ENCODE peak calls at places on chromosomes 7 and 10, in five cellular contexts. Y is COR-L47, O is nephron progenitor cell, V is fibroblast of lung, T is NB4. C is an unnamed sample.

GRCh38 chr10:24518411-24518810 is 205.3 kb downstream of the ARHGAP21 start:
- DNase-seq in Y (no peak), O (no peak), V (peak), T (no peak), C (no peak)

GRCh38 chr7:148697256-148697841 is 1.4 kb upstream of the CUL1 start:
- DNase-seq in Y (no peak), O (no peak), V (peak), T (peak), C (peak)

GRCh38 chr7:109336531-109336930 is 766.9 kb downstream of the DNAJB9 start:
- DNase-seq in Y (no peak), O (no peak), V (no peak), T (no peak), C (no peak)

GRCh38 chr7:28481131-28481926 is 69.0 kb downstream of the CREB5 start:
- DNase-seq in Y (no peak), O (no peak), V (peak), T (no peak), C (no peak)

GRCh38 chr10:46541017-46541661 is 15.3 kb downstream of the GPRIN2 start:
- DNase-seq in Y (no peak), O (peak), V (peak), T (no peak), C (peak)

GRCh38 chr10:116888380-116889055 is 39.2 kb downstream of the ENO4 start:
- DNase-seq in Y (no peak), O (no peak), V (peak), T (no peak), C (peak)

GRCh38 chr10:80204801-80205477 is 398 bp downstream of the ANXA11 start:
- DNase-seq in Y (no peak), O (peak), V (peak), T (peak), C (peak)

GRCh38 chr10:50582061-50582460 is 41.7 kb downstream of the SGMS1 start:
- DNase-seq in Y (no peak), O (no peak), V (peak), T (no peak), C (no peak)

GRCh38 chr7:86407291-86407690 is 236.4 kb upstream of the GRM3 start:
- DNase-seq in Y (no peak), O (no peak), V (peak), T (no peak), C (no peak)

GRCh38 chr10:30447125-30447799 is 13.3 kb downstream of the MAP3K8 start:
- DNase-seq in Y (no peak), O (no peak), V (peak), T (no peak), C (no peak)

GRCh38 chr7:37315752-37316711 is 132.6 kb downstream of the ELMO1 start:
- DNase-seq in Y (no peak), O (no peak), V (no peak), T (peak), C (no peak)

GRCh38 chr7:65832281-65832680 is 40.6 kb upstream of the VKORC1L1 start:
- DNase-seq in Y (no peak), O (peak), V (peak), T (peak), C (no peak)

GRCh38 chr7:74625446-74625845 is 32.1 kb upstream of the GTF2I start:
- DNase-seq in Y (peak), O (no peak), V (peak), T (peak), C (no peak)

GRCh38 chr7:46880508-46881196 is 701.3 kb downstream of the TNS3 start:
- DNase-seq in Y (no peak), O (no peak), V (no peak), T (no peak), C (no peak)

GRCh38 chr10:94361161-94361794 is 1.5 kb downstream of the NOC3L start:
- DNase-seq in Y (no peak), O (no peak), V (peak), T (peak), C (no peak)

GRCh38 chr10:130227883-130228282 is 91.7 kb downstream of the GLRX3 start:
- DNase-seq in Y (no peak), O (no peak), V (no peak), T (no peak), C (no peak)

GRCh38 chr7:155533827-155534690 is 12.3 kb downstream of the CNPY1 start:
- DNase-seq in Y (peak), O (peak), V (no peak), T (peak), C (no peak)

GRCh38 chr10:14586901-14587300 is 187.8 kb downstream of the FAM107B start:
- DNase-seq in Y (no peak), O (no peak), V (no peak), T (no peak), C (no peak)

GRCh38 chr7:128427289-128427891 is 17.6 kb upstream of the IMPDH1 start:
- DNase-seq in Y (peak), O (peak), V (peak), T (peak), C (no peak)

GRCh38 chr7:103132995-103133688 is 15.8 kb downstream of the NAPEPLD start:
- DNase-seq in Y (no peak), O (no peak), V (no peak), T (no peak), C (no peak)

GRCh38 chr7:130420943-130421578 is 19.8 kb downstream of the CEP41 start:
- DNase-seq in Y (no peak), O (no peak), V (peak), T (no peak), C (no peak)

C was measured in Right ventricle myocardium superior.